ENCODE peak calls at places on chromosome 10, in nine cellular contexts. One of them, this sample, is unnamed.

GRCh38 chr10:16186564-16186963 is 250.2 kb upstream of the PTER start:
- DNase-seq in sigmoid colon: no peak
- DNase-seq in HCT116: no peak
- DNase-seq in spleen: no peak
- DNase-seq in upper lobe of left lung: no peak
- DNase-seq in HepG2: no peak
- DNase-seq in GM12891: no peak
- DNase-seq in vagina: no peak
- DNase-seq in stomach: no peak
- DNase-seq in this sample: no peak

GRCh38 chr10:97140887-97141745 is 44.6 kb downstream of the SLIT1 start:
- DNase-seq in sigmoid colon: peak; percentile 27
- DNase-seq in HCT116: no peak
- DNase-seq in spleen: peak; percentile 41
- DNase-seq in upper lobe of left lung: no peak
- DNase-seq in HepG2: no peak
- DNase-seq in GM12891: no peak
- DNase-seq in vagina: no peak
- DNase-seq in stomach: no peak
- DNase-seq in this sample: no peak

GRCh38 chr10:78894089-78894840 is 174.5 kb upstream of the ZMIZ1 start:
- DNase-seq in sigmoid colon: no peak
- DNase-seq in HCT116: no peak
- DNase-seq in spleen: no peak
- DNase-seq in upper lobe of left lung: peak; percentile 39
- DNase-seq in HepG2: no peak
- DNase-seq in GM12891: no peak
- DNase-seq in vagina: peak; percentile 70
- DNase-seq in stomach: no peak
- DNase-seq in this sample: no peak

GRCh38 chr10:78911533-78912340 is 157.0 kb upstream of the ZMIZ1 start:
- DNase-seq in sigmoid colon: peak; percentile 40
- DNase-seq in HCT116: no peak
- DNase-seq in spleen: peak; percentile 66
- DNase-seq in upper lobe of left lung: no peak
- DNase-seq in HepG2: no peak
- DNase-seq in GM12891: no peak
- DNase-seq in vagina: no peak
- DNase-seq in stomach: no peak
- DNase-seq in this sample: no peak

GRCh38 chr10:99360935-99361334 is 31.8 kb downstream of the CNNM1 start:
- DNase-seq in sigmoid colon: no peak
- DNase-seq in HCT116: no peak
- DNase-seq in spleen: no peak
- DNase-seq in upper lobe of left lung: no peak
- DNase-seq in HepG2: no peak
- DNase-seq in GM12891: no peak
- DNase-seq in vagina: no peak
- DNase-seq in stomach: no peak
- DNase-seq in this sample: no peak

GRCh38 chr10:91050371-91051034 is 129.6 kb upstream of the ANKRD1 start:
- DNase-seq in sigmoid colon: no peak
- DNase-seq in HCT116: no peak
- DNase-seq in spleen: no peak
- DNase-seq in upper lobe of left lung: no peak
- DNase-seq in HepG2: no peak
- DNase-seq in GM12891: no peak
- DNase-seq in vagina: no peak
- DNase-seq in stomach: no peak
- DNase-seq in this sample: no peak

GRCh38 chr10:97358781-97359180 is 24.3 kb upstream of the FRAT2 start:
- DNase-seq in sigmoid colon: no peak
- DNase-seq in HCT116: no peak
- DNase-seq in spleen: no peak
- DNase-seq in upper lobe of left lung: no peak
- DNase-seq in HepG2: no peak
- DNase-seq in GM12891: no peak
- DNase-seq in vagina: no peak
- DNase-seq in stomach: no peak
- DNase-seq in this sample: no peak

GRCh38 chr10:112907893-112908292 is 42.2 kb upstream of the TCF7L2 start:
- DNase-seq in sigmoid colon: no peak
- DNase-seq in HCT116: peak; percentile 39
- DNase-seq in spleen: no peak
- DNase-seq in upper lobe of left lung: no peak
- DNase-seq in HepG2: no peak
- DNase-seq in GM12891: no peak
- DNase-seq in vagina: no peak
- DNase-seq in stomach: no peak
- DNase-seq in this sample: no peak

GRCh38 chr10:100327007-100327700 is 2.9 kb downstream of the PKD2L1 start:
- DNase-seq in sigmoid colon: no peak
- DNase-seq in HCT116: no peak
- DNase-seq in spleen: peak; percentile 86
- DNase-seq in upper lobe of left lung: no peak
- DNase-seq in HepG2: no peak
- DNase-seq in GM12891: peak; percentile 55
- DNase-seq in vagina: no peak
- DNase-seq in stomach: peak; percentile 42
- DNase-seq in this sample: peak; percentile 23

GRCh38 chr10:14639635-14640034 is 135.1 kb downstream of the FAM107B start:
- DNase-seq in sigmoid colon: no peak
- DNase-seq in HCT116: no peak
- DNase-seq in spleen: no peak
- DNase-seq in upper lobe of left lung: no peak
- DNase-seq in HepG2: no peak
- DNase-seq in GM12891: no peak
- DNase-seq in vagina: no peak
- DNase-seq in stomach: no peak
- DNase-seq in this sample: no peak

GRCh38 chr10:90856964-90857634 is 740 bp downstream of the HTR7 start:
- DNase-seq in sigmoid colon: no peak
- DNase-seq in HCT116: no peak
- DNase-seq in spleen: peak; percentile 75
- DNase-seq in upper lobe of left lung: peak; percentile 65
- DNase-seq in HepG2: no peak
- DNase-seq in GM12891: no peak
- DNase-seq in vagina: no peak
- DNase-seq in stomach: no peak
- DNase-seq in this sample: no peak

GRCh38 chr10:86802709-86803108 is 46.3 kb downstream of the BMPR1A start:
- DNase-seq in sigmoid colon: no peak
- DNase-seq in HCT116: no peak
- DNase-seq in spleen: no peak
- DNase-seq in upper lobe of left lung: no peak
- DNase-seq in HepG2: no peak
- DNase-seq in GM12891: no peak
- DNase-seq in vagina: no peak
- DNase-seq in stomach: no peak
- DNase-seq in this sample: no peak

GRCh38 chr10:32131388-32131787 is 75.2 kb upstream of the KIF5B start:
- DNase-seq in sigmoid colon: no peak
- DNase-seq in HCT116: no peak
- DNase-seq in spleen: no peak
- DNase-seq in upper lobe of left lung: no peak
- DNase-seq in HepG2: no peak
- DNase-seq in GM12891: no peak
- DNase-seq in vagina: no peak
- DNase-seq in stomach: no peak
- DNase-seq in this sample: no peak
- TF ChIP-seq POLR2AphosphoS5 in sigmoid colon: no peak
- TF ChIP-seq POLR2AphosphoS5 in HCT116: no peak
- TF ChIP-seq POLR2AphosphoS5 in spleen: no peak
- TF ChIP-seq POLR2AphosphoS5 in upper lobe of left lung: no peak
- TF ChIP-seq POLR2AphosphoS5 in HepG2: no peak
- TF ChIP-seq POLR2AphosphoS5 in GM12891: no peak
- TF ChIP-seq POLR2AphosphoS5 in vagina: no peak
- TF ChIP-seq POLR2AphosphoS5 in stomach: no peak
- TF ChIP-seq POLR2AphosphoS5 in this sample: no peak

GRCh38 chr10:74825371-74826141 is 844 bp upstream of the KAT6B start:
- DNase-seq in sigmoid colon: no peak
- DNase-seq in HCT116: no peak
- DNase-seq in spleen: peak; percentile 96
- DNase-seq in upper lobe of left lung: peak; percentile 96
- DNase-seq in HepG2: no peak
- DNase-seq in GM12891: no peak
- DNase-seq in vagina: no peak
- DNase-seq in stomach: peak; percentile 43
- DNase-seq in this sample: peak; percentile 54
- TF ChIP-seq POLR2A in sigmoid colon: no peak
- TF ChIP-seq POLR2A in HCT116: no peak
- TF ChIP-seq POLR2A in spleen: no peak
- TF ChIP-seq POLR2A in upper lobe of left lung: peak; percentile 7
- TF ChIP-seq POLR2A in HepG2: peak; percentile 44
- TF ChIP-seq POLR2A in GM12891: peak; percentile 18
- TF ChIP-seq POLR2A in vagina: no peak
- TF ChIP-seq POLR2A in stomach: no peak
- TF ChIP-seq POLR2A in this sample: peak; percentile 4

GRCh38 chr10:125331056-125331455 is 170.7 kb upstream of the CTBP2 start:
- DNase-seq in sigmoid colon: no peak
- DNase-seq in HCT116: no peak
- DNase-seq in spleen: no peak
- DNase-seq in upper lobe of left lung: peak; percentile 4
- DNase-seq in HepG2: no peak
- DNase-seq in GM12891: no peak
- DNase-seq in vagina: no peak
- DNase-seq in stomach: no peak
- DNase-seq in this sample: no peak
- TF ChIP-seq POLR2AphosphoS5 in sigmoid colon: no peak
- TF ChIP-seq POLR2AphosphoS5 in HCT116: no peak
- TF ChIP-seq POLR2AphosphoS5 in spleen: no peak
- TF ChIP-seq POLR2AphosphoS5 in upper lobe of left lung: no peak
- TF ChIP-seq POLR2AphosphoS5 in HepG2: no peak
- TF ChIP-seq POLR2AphosphoS5 in GM12891: no peak
- TF ChIP-seq POLR2AphosphoS5 in vagina: no peak
- TF ChIP-seq POLR2AphosphoS5 in stomach: no peak
- TF ChIP-seq POLR2AphosphoS5 in this sample: no peak

GRCh38 chr10:69061305-69062161 is 26.4 kb upstream of the SRGN start:
- DNase-seq in sigmoid colon: peak; percentile 81
- DNase-seq in HCT116: no peak
- DNase-seq in spleen: peak; percentile 88
- DNase-seq in upper lobe of left lung: no peak
- DNase-seq in HepG2: peak; percentile 47
- DNase-seq in GM12891: no peak
- DNase-seq in vagina: no peak
- DNase-seq in stomach: peak; percentile 38
- DNase-seq in this sample: peak; percentile 61
- TF ChIP-seq POLR2A in sigmoid colon: no peak
- TF ChIP-seq POLR2A in HCT116: no peak
- TF ChIP-seq POLR2A in spleen: peak; percentile 37
- TF ChIP-seq POLR2A in upper lobe of left lung: peak; percentile 74
- TF ChIP-seq POLR2A in HepG2: no peak
- TF ChIP-seq POLR2A in GM12891: no peak
- TF ChIP-seq POLR2A in vagina: no peak
- TF ChIP-seq POLR2A in stomach: no peak
- TF ChIP-seq POLR2A in this sample: peak; percentile 47

GRCh38 chr10:69863580-69863979 is 61.9 kb downstream of the COL13A1 start:
- DNase-seq in sigmoid colon: no peak
- DNase-seq in HCT116: no peak
- DNase-seq in spleen: no peak
- DNase-seq in upper lobe of left lung: no peak
- DNase-seq in HepG2: no peak
- DNase-seq in GM12891: no peak
- DNase-seq in vagina: no peak
- DNase-seq in stomach: no peak
- DNase-seq in this sample: no peak

GRCh38 chr10:69860290-69860689 is 58.6 kb downstream of the COL13A1 start:
- DNase-seq in sigmoid colon: no peak
- DNase-seq in HCT116: no peak
- DNase-seq in spleen: no peak
- DNase-seq in upper lobe of left lung: no peak
- DNase-seq in HepG2: no peak
- DNase-seq in GM12891: no peak
- DNase-seq in vagina: no peak
- DNase-seq in stomach: no peak
- DNase-seq in this sample: no peak

GRCh38 chr10:69862882-69863530 is 61.3 kb downstream of the COL13A1 start:
- DNase-seq in sigmoid colon: no peak
- DNase-seq in HCT116: no peak
- DNase-seq in spleen: no peak
- DNase-seq in upper lobe of left lung: no peak
- DNase-seq in HepG2: no peak
- DNase-seq in GM12891: no peak
- DNase-seq in vagina: no peak
- DNase-seq in stomach: no peak
- DNase-seq in this sample: no peak

GRCh38 chr10:69864321-69864720 is 62.6 kb downstream of the COL13A1 start:
- DNase-seq in sigmoid colon: no peak
- DNase-seq in HCT116: peak; percentile 66
- DNase-seq in spleen: no peak
- DNase-seq in upper lobe of left lung: no peak
- DNase-seq in HepG2: no peak
- DNase-seq in GM12891: no peak
- DNase-seq in vagina: no peak
- DNase-seq in stomach: no peak
- DNase-seq in this sample: no peak

GRCh38 chr10:69861251-69862240 is 59.8 kb downstream of the COL13A1 start:
- DNase-seq in sigmoid colon: no peak
- DNase-seq in HCT116: peak; percentile 94
- DNase-seq in spleen: no peak
- DNase-seq in upper lobe of left lung: no peak
- DNase-seq in HepG2: peak; percentile 34
- DNase-seq in GM12891: no peak
- DNase-seq in vagina: no peak
- DNase-seq in stomach: no peak
- DNase-seq in this sample: no peak
- TF ChIP-seq POLR2AphosphoS5 in sigmoid colon: peak; percentile 51
- TF ChIP-seq POLR2AphosphoS5 in HCT116: peak; percentile 80
- TF ChIP-seq POLR2AphosphoS5 in spleen: no peak
- TF ChIP-seq POLR2AphosphoS5 in upper lobe of left lung: peak; percentile 65
- TF ChIP-seq POLR2AphosphoS5 in HepG2: no peak
- TF ChIP-seq POLR2AphosphoS5 in GM12891: no peak
- TF ChIP-seq POLR2AphosphoS5 in vagina: no peak
- TF ChIP-seq POLR2AphosphoS5 in stomach: peak; percentile 95
- TF ChIP-seq POLR2AphosphoS5 in this sample: peak; percentile 83

This sample was measured in transverse colon.